ENCODE peak calls at places on chromosomes 7 and 10, in ten cellular contexts. I is mammary epithelial cell; X is OCI-LY7; W is AG10803; C is fibroblast of pulmonary artery; E is astrocyte; R is CD4-positive, alpha-beta T cell; U is GM20000; M is A549; L is epithelial cell of esophagus. N is an unnamed sample.
A peak's percentile ranks its signal among the peaks of the same experiment; 100 is the strongest.

GRCh38 chr7:91941450-91941849 is 788 bp downstream of the AKAP9 start:
- DNase-seq in L (peak; percentile 66), E (peak; percentile 23), X (peak; percentile 68), U (peak; percentile 17), W (peak; percentile 23), M (no peak), R (peak; percentile 25), C (peak; percentile 27), I (peak; percentile 44), N (no peak)

GRCh38 chr7:66474441-66474840 is 154.2 kb upstream of the KCTD7 start:
- DNase-seq in W (no peak), X (no peak), I (no peak), R (no peak), U (no peak), C (no peak), E (no peak), M (no peak), L (no peak), N (no peak)

GRCh38 chr7:2313450-2314208 is 612 bp downstream of the SNX8 start:
- DNase-seq in M (peak; percentile 28), W (peak; percentile 22), E (no peak), R (no peak), U (no peak), X (peak; percentile 26), C (no peak), L (no peak), I (peak; percentile 24), N (no peak)

GRCh38 chr7:75776295-75776971 is 4.4 kb upstream of the CCL26 start:
- DNase-seq in M (no peak), I (peak; percentile 54), E (peak; percentile 98), L (peak; percentile 58), C (peak; percentile 65), W (peak; percentile 96), X (no peak), U (no peak), R (no peak), N (no peak)

GRCh38 chr7:12299367-12299766 is 88.3 kb downstream of the TMEM106B start:
- DNase-seq in U (no peak), X (no peak), W (no peak), C (no peak), L (no peak), E (no peak), R (no peak), M (no peak), I (no peak), N (no peak)

GRCh38 chr10:131109746-131110145 is 201.8 kb downstream of the TCERG1L start:
- DNase-seq in X (no peak), E (no peak), I (no peak), C (no peak), M (no peak), L (no peak), U (no peak), W (no peak), R (no peak), N (no peak)

GRCh38 chr10:47070541-47070940 is 159.3 kb downstream of the PTPN20 start:
- DNase-seq in X (no peak), I (no peak), U (no peak), L (no peak), M (no peak), R (no peak), W (no peak), C (no peak), E (no peak), N (no peak)

GRCh38 chr10:42985436-42986316 is 91.2 kb upstream of the RET start:
- DNase-seq in I (no peak), L (no peak), U (no peak), E (no peak), M (no peak), C (no peak), R (no peak), X (no peak), W (no peak), N (no peak)

GRCh38 chr10:12068467-12069269 is at the start of gene DHTKD1:
- DNase-seq in W (peak; percentile 97), R (peak; percentile 95), C (peak; percentile 96), E (peak; percentile 91), X (peak; percentile 99), M (peak; percentile 99), I (peak; percentile 98), U (peak; percentile 99), L (peak; percentile 99), N (peak; percentile 45)

GRCh38 chr7:36763084-36763807 is 39.0 kb upstream of the AOAH start:
- DNase-seq in U (no peak), X (no peak), I (no peak), E (peak; percentile 48), C (peak; percentile 21), L (peak; percentile 11), R (no peak), W (peak; percentile 13), M (no peak), N (no peak)

GRCh38 chr7:11710392-11710791 is 121.6 kb downstream of the THSD7A start:
- DNase-seq in C (no peak), X (no peak), I (no peak), U (no peak), R (no peak), E (no peak), L (no peak), M (no peak), W (no peak), N (no peak)

GRCh38 chr7:116802784-116803183 is 59.6 kb upstream of the CAPZA2 start:
- DNase-seq in W (peak; percentile 77), U (peak; percentile 30), I (peak; percentile 80), X (peak; percentile 39), M (peak; percentile 51), R (no peak), C (peak; percentile 74), E (peak; percentile 66), L (peak; percentile 87), N (no peak)

GRCh38 chr7:15011289-15011688 is 108.7 kb upstream of the DGKB start:
- DNase-seq in W (no peak), E (no peak), M (no peak), R (no peak), L (no peak), I (no peak), C (no peak), X (no peak), U (no peak), N (no peak)

GRCh38 chr7:15012135-15012534 is 109.6 kb upstream of the DGKB start:
- DNase-seq in C (no peak), L (no peak), X (no peak), W (no peak), M (no peak), I (no peak), U (no peak), E (no peak), R (no peak), N (no peak)

GRCh38 chr7:15005672-15006071 is 103.1 kb upstream of the DGKB start:
- DNase-seq in E (no peak), R (no peak), I (no peak), L (no peak), X (no peak), U (no peak), M (no peak), W (no peak), C (no peak), N (no peak)

GRCh38 chr7:15007507-15007906 is 105.0 kb upstream of the DGKB start:
- DNase-seq in U (no peak), X (no peak), R (no peak), C (peak; percentile 10), W (no peak), I (peak; percentile 12), L (peak; percentile 46), E (no peak), M (no peak), N (peak; percentile 12)
- TF ChIP-seq CTCF in U (no peak), X (peak; percentile 46), R (no peak), C (peak; percentile 47), W (peak; percentile 40), I (peak; percentile 7), L (peak; percentile 52), E (peak; percentile 9), M (peak; percentile 16), N (peak; percentile 77)

GRCh38 chr7:47477191-47478016 is 104.5 kb downstream of the TNS3 start:
- DNase-seq in L (no peak), W (no peak), C (no peak), M (no peak), I (no peak), X (no peak), E (no peak), U (no peak), R (no peak), N (no peak)
- TF ChIP-seq CTCF in L (no peak), W (no peak), C (no peak), M (no peak), I (no peak), X (no peak), E (no peak), U (no peak), R (no peak), N (no peak)

GRCh38 chr10:5584895-5585516 is 60.2 kb downstream of the CALML3 start:
- DNase-seq in U (peak; percentile 63), W (peak; percentile 89), M (peak; percentile 67), I (peak; percentile 100), C (peak; percentile 47), L (peak; percentile 99), R (no peak), E (peak; percentile 97), X (peak; percentile 27), N (peak; percentile 89)

GRCh38 chr10:5581670-5582566 is 57.2 kb downstream of the CALML3 start:
- DNase-seq in U (peak; percentile 75), E (no peak), L (no peak), M (no peak), C (no peak), I (no peak), W (no peak), X (peak; percentile 77), R (no peak), N (no peak)

GRCh38 chr10:5583525-5584175 is 58.9 kb downstream of the CALML3 start:
- DNase-seq in C (peak; percentile 29), U (peak; percentile 54), R (no peak), I (peak; percentile 98), E (peak; percentile 60), X (peak; percentile 96), M (no peak), L (peak; percentile 77), W (no peak), N (peak; percentile 78)

GRCh38 chr10:5585517-5586222 is 60.9 kb downstream of the CALML3 start:
- DNase-seq in L (peak; percentile 62), X (no peak), I (peak; percentile 64), C (no peak), W (peak; percentile 77), M (no peak), R (no peak), E (peak; percentile 52), U (no peak), N (no peak)

DNA sequence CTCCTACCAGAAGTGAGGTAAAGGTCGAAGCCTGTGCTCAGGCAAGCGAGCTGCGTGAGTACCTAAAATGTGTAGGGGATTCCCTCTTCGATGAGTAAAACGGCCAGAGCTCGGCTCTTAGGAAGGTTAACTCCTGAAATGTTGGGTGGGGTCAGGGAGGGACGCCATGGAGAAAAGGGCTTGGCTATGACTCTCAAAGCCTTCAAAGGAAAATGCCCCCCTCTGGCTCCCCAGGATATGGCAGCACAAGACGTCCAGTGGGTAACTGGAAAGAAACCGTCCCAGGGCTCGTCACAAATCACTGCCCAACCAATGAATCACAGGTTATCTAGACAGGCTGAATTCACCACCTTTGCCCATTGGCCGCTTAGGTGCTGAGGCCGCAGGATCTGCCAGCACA is 58.0 kb downstream of the CALML3 start:
- DNase-seq in M (no peak), W (no peak), R (no peak), U (no peak), C (no peak), X (peak; percentile 56), I (no peak), E (no peak), L (no peak), N (peak; percentile 44)
- TF ChIP-seq CTCF in M (no peak), W (no peak), R (no peak), U (no peak), C (peak; percentile 7), X (peak; percentile 66), I (no peak), E (no peak), L (no peak), N (peak; percentile 45)

GRCh38 chr7:125059861-125060456 is 130.3 kb upstream of the POT1 start:
- DNase-seq in W (peak; percentile 0), M (no peak), X (peak; percentile 4), I (no peak), C (peak; percentile 39), L (peak; percentile 25), E (peak; percentile 11), U (no peak), R (no peak), N (no peak)
- TF ChIP-seq CTCF in W (peak; percentile 43), M (peak; percentile 42), X (peak; percentile 79), I (peak; percentile 24), C (peak; percentile 43), L (peak; percentile 21), E (peak; percentile 34), U (no peak), R (no peak), N (no peak)